ENCODE peak calls at places on chromosome 9, in nine cellular contexts. O, G, Z, M, I, Q, R, C and E are unnamed samples.

GRCh38 chr9:20320921-20321320 is 301.4 kb downstream of the MLLT3 start:
- DNase-seq in O (no peak), G (no peak), Z (no peak), M (no peak), I (no peak), Q (no peak), R (no peak), C (no peak), E (no peak)

GRCh38 chr9:16121593-16121992 is 568.8 kb downstream of the CCDC171 start:
- DNase-seq in O (no peak), G (no peak), Z (no peak), M (peak), I (no peak), Q (no peak), R (no peak), C (no peak), E (no peak)

GRCh38 chr9:109256381-109256780 is 64.5 kb downstream of the EPB41L4B start:
- DNase-seq in O (no peak), G (no peak), Z (no peak), M (peak), I (no peak), Q (peak), R (no peak), C (no peak), E (no peak)

GRCh38 chr9:137368431-137369110 is 54.4 kb downstream of the EXD3 start:
- DNase-seq in O (no peak), G (no peak), Z (no peak), M (no peak), I (no peak), Q (peak), R (peak), C (no peak), E (peak)

GRCh38 chr9:14412778-14413177 is 98.8 kb upstream of the NFIB start:
- DNase-seq in O (no peak), G (no peak), Z (no peak), M (no peak), I (no peak), Q (no peak), R (no peak), C (no peak), E (no peak)

GRCh38 chr9:19232830-19233194 is 2.3 kb downstream of the DENND4C start:
- DNase-seq in O (no peak), G (no peak), Z (no peak), M (peak), I (no peak), Q (no peak), R (peak), C (no peak), E (no peak)

GRCh38 chr9:97906236-97906831 is 16.0 kb downstream of the TRMO start:
- DNase-seq in O (no peak), G (no peak), Z (no peak), M (no peak), I (no peak), Q (no peak), R (peak), C (peak), E (peak)

GRCh38 chr9:34929506-34930102 is 28.5 kb upstream of the PHF24 start:
- DNase-seq in O (peak), G (no peak), Z (peak), M (peak), I (no peak), Q (peak), R (peak), C (no peak), E (no peak)

GRCh38 chr9:34862043-34862442 is 96.0 kb upstream of the PHF24 start:
- DNase-seq in O (no peak), G (no peak), Z (no peak), M (no peak), I (no peak), Q (no peak), R (no peak), C (no peak), E (no peak)

GRCh38 chr9:130433168-130433946 is 11.4 kb upstream of the ASS1 start:
- DNase-seq in O (peak), G (no peak), Z (peak), M (peak), I (no peak), Q (peak), R (peak), C (no peak), E (peak)

GRCh38 chr9:81989700-81990099 is 1.1 kb downstream of the SPATA31D1 start:
- DNase-seq in O (no peak), G (no peak), Z (no peak), M (no peak), I (no peak), Q (no peak), R (no peak), C (no peak), E (no peak)

GRCh38 chr9:120109242-120109641 is 470.7 kb downstream of the CDK5RAP2 start:
- DNase-seq in O (peak), G (no peak), Z (peak), M (no peak), I (no peak), Q (peak), R (no peak), C (no peak), E (no peak)

GRCh38 chr9:22415941-22416691 is 30.5 kb upstream of the DMRTA1 start:
- DNase-seq in O (no peak), G (no peak), Z (no peak), M (no peak), I (no peak), Q (no peak), R (no peak), C (no peak), E (no peak)

GRCh38 chr9:137156567-137157375 is 13.1 kb downstream of the LRRC26 start:
- DNase-seq in O (peak), G (peak), Z (peak), M (peak), I (no peak), Q (peak), R (no peak), C (no peak), E (peak)

GRCh38 chr9:128887049-128887448 is 5.1 kb downstream of the LRRC8A start:
- DNase-seq in O (no peak), G (no peak), Z (no peak), M (no peak), I (no peak), Q (no peak), R (peak), C (no peak), E (no peak)

GRCh38 chr9:128886211-128886826 is 4.4 kb downstream of the LRRC8A start:
- DNase-seq in O (no peak), G (no peak), Z (no peak), M (peak), I (no peak), Q (no peak), R (peak), C (no peak), E (no peak)

GRCh38 chr9:128885798-128886197 is 3.9 kb downstream of the LRRC8A start:
- DNase-seq in O (no peak), G (no peak), Z (no peak), M (no peak), I (no peak), Q (no peak), R (no peak), C (no peak), E (no peak)

GRCh38 chr9:128885376-128885775 is 3.4 kb downstream of the LRRC8A start:
- DNase-seq in O (no peak), G (no peak), Z (no peak), M (no peak), I (no peak), Q (no peak), R (peak), C (no peak), E (no peak)

DNA sequence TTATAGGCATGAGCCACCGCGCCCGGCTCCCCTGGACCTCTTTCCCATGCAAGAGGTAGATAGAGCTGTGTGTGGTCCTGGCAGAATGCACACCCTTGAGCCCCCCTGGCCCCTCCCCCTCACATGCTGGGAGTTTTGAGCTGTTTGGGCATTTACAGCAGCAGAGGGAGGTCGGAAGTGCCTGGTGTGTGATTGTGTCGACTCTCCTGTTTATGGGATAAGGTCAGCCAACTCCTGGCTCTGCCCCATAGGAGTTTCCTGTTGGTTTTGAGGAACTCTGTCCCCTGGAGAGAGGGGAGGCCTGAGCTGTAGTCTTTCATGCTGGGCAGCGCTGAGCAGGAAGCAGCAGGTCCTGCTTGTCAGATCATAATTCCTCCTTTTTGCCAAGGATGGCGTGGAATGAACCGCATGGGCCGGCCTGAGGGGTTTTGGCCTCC is 6.0 kb downstream of the LRRC8A start:
- DNase-seq in O (no peak), G (no peak), Z (peak), M (no peak), I (peak), Q (peak), R (peak), C (no peak), E (no peak)
- H3K4me3 ChIP-seq in O (no peak), G (no peak), Z (no peak), M (no peak), I (no peak), Q (no peak), R (no peak), C (no peak), E (peak)

GRCh38 chr9:78860806-78861475 is 564.0 kb downstream of the PSAT1 start:
- DNase-seq in O (no peak), G (no peak), Z (no peak), M (peak), I (no peak), Q (no peak), R (peak), C (no peak), E (no peak)
- TF ChIP-seq CTCF in O (no peak), G (no peak), Z (no peak), M (no peak), I (no peak), Q (peak), R (no peak), C (no peak), E (no peak)

GRCh38 chr9:4289411-4290380 is 10.2 kb downstream of the GLIS3 start:
- DNase-seq in O (no peak), G (no peak), Z (no peak), M (peak), I (no peak), Q (no peak), R (no peak), C (no peak), E (no peak)

GRCh38 chr9:4290427-4290837 is 9.4 kb downstream of the GLIS3 start:
- DNase-seq in O (no peak), G (no peak), Z (no peak), M (no peak), I (no peak), Q (no peak), R (no peak), C (no peak), E (no peak)

GRCh38 chr9:4293293-4293931 is 6.5 kb downstream of the GLIS3 start:
- DNase-seq in O (no peak), G (no peak), Z (peak), M (peak), I (no peak), Q (no peak), R (peak), C (no peak), E (no peak)

GRCh38 chr9:4295160-4295559 is 4.7 kb downstream of the GLIS3 start:
- DNase-seq in O (no peak), G (no peak), Z (no peak), M (no peak), I (no peak), Q (no peak), R (no peak), C (no peak), E (no peak)

DNA sequence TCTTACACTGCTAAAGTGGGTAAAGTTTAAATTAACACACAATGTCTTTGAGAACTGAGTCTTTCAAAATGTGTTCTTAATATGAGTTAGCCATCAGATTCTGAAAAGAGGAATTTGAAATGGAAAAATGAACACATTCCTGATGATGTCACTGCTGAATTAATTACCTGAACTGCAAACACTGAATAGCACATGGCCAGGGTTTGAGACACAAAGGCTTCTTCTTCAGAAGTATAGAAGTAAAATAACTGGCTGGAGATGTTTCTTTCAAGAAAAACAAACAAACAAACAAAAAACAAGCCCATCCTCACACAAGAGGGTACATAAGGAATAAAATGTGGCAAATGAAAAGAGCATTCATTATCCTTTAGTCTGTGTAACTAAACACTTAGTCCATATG is 7.1 kb downstream of the GLIS3 start:
- DNase-seq in O (no peak), G (no peak), Z (no peak), M (peak), I (no peak), Q (no peak), R (no peak), C (no peak), E (no peak)
- H3K27ac ChIP-seq in O (no peak), G (peak), Z (no peak), M (no peak), I (peak), Q (no peak), R (peak), C (no peak), E (peak)

GRCh38 chr9:134456740-134457315 is 130.6 kb downstream of the RXRA start:
- DNase-seq in O (no peak), G (no peak), Z (no peak), M (no peak), I (no peak), Q (no peak), R (no peak), C (no peak), E (no peak)
- H3K4me3 ChIP-seq in O (no peak), G (no peak), Z (no peak), M (no peak), I (no peak), Q (no peak), R (no peak), C (peak), E (peak)